ENCODE peak calls at places on chromosomes 1 and 21, in six cellular contexts. U is upper lobe of right lung, R is stomach, D is pancreas, L is IMR-90, F is tibial nerve. K is an unnamed sample. For H3K27me3, the result is how much of the 10 kb centered on the place peaks cover.

GRCh38 chr1:152906023-152906565 is 2.3 kb upstream of the IVL start:
- DNase-seq in U (no peak), R (no peak), D (peak), L (peak), F (no peak), K (no peak)

GRCh38 chr1:60891315-60891714 is 191.0 kb upstream of the NFIA start:
- DNase-seq in U (no peak), R (no peak), D (no peak), L (no peak), F (no peak), K (no peak)

GRCh38 chr1:55378582-55378981 is 163.4 kb upstream of the USP24 start:
- DNase-seq in U (peak), R (peak), D (peak), L (peak), F (no peak), K (peak)

GRCh38 chr1:214400136-214400535 is 119.2 kb downstream of the SMYD2 start:
- DNase-seq in U (no peak), R (no peak), D (no peak), L (peak), F (no peak), K (no peak)

GRCh38 chr1:35222322-35223108 is 29.6 kb upstream of the SFPQ start:
- DNase-seq in U (no peak), R (no peak), D (no peak), L (peak), F (no peak), K (no peak)

GRCh38 chr1:237672748-237673147 is 218.0 kb downstream of the ZP4 start:
- DNase-seq in U (no peak), R (no peak), D (no peak), L (no peak), F (no peak), K (no peak)

GRCh38 chr1:205191127-205191577 is 20.4 kb downstream of the DSTYK start:
- DNase-seq in U (no peak), R (no peak), D (peak), L (peak), F (no peak), K (no peak)

GRCh38 chr1:19735419-19736127 is 64.1 kb downstream of the TMCO4 start:
- DNase-seq in U (peak), R (no peak), D (peak), L (peak), F (peak), K (peak)

DNA sequence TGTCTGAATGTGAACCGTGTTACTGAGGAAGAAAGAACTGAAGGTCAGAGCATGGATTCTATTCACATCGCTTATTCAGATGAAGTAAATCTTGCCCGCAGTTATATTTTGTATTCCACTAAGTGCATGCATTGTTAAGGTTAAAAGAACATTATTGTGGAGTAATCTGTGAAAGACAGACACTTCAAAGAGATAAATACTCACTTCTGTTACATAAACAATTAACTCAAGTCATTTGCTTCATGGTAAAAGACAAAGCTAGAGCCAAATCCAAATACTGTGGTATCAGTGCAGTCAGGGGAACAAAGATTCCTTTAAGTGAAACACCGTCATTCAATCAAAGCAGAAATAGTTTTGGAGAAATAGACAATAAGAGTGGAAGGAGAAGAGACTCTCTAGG is 81.9 kb downstream of the LRRC53 start:
- DNase-seq in U (no peak), R (no peak), D (no peak), L (no peak), F (no peak), K (no peak)
- H3K27me3 ChIP-seq in U (under half), R (under half), D (under half), L (under half), F (under half), K (under half)

GRCh38 chr1:208045410-208046252 is 134.7 kb upstream of the CD34 start:
- DNase-seq in U (no peak), R (no peak), D (peak), L (no peak), F (no peak), K (no peak)
- TF ChIP-seq CTCF in U (no peak), R (no peak), D (peak), L (no peak), F (no peak), K (no peak)

DNA sequence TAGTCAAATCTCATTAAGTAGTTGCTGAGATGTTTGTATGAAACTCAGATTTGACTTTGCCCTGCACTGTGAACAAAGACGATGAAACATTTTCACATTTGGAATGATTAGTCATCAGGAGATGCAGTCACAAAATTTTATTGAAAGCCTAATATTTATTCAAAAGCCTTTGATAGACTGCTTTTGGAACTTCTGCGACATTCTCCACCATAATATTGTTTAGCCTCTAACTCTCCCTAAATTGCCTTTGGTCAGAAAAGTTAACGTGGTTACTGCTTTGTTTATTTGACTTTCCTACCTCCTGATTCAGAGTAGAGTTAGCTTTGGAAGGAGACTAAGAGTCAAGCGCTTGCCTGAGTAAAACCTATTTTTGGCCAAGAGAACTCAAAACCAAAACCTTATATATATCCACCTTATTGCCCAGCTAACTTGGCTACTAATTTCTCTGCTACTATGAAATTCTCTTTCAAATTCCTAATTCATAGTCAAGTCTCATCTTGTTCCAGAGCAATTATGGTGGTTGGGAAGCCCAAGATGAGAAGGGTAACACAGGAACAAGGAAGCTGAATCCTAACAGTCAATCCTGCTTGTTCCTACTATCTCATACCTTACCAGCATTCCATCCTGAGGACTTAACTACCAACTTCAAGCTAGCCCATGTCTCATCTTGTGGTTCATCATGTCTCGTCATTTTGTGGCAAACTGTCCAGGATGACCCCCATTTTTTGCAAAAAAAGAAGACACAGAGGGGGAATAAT is 429.6 kb downstream of the USP25 start:
- DNase-seq in U (no peak), R (no peak), D (no peak), L (peak), F (no peak), K (no peak)
- H3K4me3 ChIP-seq in U (no peak), R (no peak), D (no peak), L (no peak), F (no peak), K (no peak)

DNA sequence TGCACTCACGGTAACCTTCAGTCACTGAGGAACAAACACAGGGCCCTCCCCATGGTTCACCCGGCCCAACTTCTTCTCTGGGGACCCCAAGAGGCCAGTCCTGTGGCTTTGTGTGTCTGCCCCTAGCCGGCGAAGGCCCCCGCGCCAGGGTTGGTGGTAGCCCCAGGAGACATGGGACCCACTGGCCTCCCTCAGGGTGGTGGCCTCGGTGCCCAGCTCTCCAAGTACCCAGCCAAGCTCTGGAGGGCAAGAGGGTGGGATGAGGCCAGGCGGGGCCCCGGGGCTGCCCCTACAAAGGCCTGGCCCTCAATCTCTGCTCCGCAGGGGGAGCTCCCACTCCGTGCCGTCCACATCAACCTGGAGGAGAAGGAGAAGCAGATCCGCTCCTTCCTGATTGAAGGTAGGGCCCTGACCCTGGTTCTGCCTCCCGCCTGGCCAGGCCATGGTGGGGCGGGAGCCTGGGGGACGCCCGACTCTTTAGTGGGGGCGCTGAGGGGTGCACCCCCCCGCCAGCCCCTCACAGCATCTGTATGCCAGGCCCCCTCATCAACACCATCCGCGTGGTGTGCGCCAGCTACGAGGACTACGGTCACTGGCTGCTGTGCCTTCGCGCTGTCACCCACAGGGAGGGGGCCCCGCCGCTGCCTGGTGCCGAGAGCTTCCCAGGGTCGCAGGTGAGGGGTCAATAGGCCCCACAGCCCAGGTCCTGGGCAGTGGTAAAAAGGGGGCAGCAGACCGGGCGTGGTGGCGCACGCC is 5.6 kb downstream of the PLEKHN1 start:
- DNase-seq in U (no peak), R (no peak), D (no peak), L (no peak), F (no peak), K (no peak)
- H3K27me3 ChIP-seq in U (under half), R (under half), D (under half), L (under half), F (under half), K (under half)

GRCh38 chr1:200136384-200136783 is 108.9 kb downstream of the NR5A2 start:
- DNase-seq in U (no peak), R (no peak), D (no peak), L (no peak), F (no peak), K (no peak)

GRCh38 chr1:200134116-200134515 is 106.6 kb downstream of the NR5A2 start:
- DNase-seq in U (no peak), R (no peak), D (no peak), L (no peak), F (no peak), K (no peak)

GRCh38 chr1:200143347-200143746 is 115.8 kb downstream of the NR5A2 start:
- DNase-seq in U (no peak), R (no peak), D (no peak), L (no peak), F (no peak), K (no peak)

GRCh38 chr1:200139661-200140250 is 112.2 kb downstream of the NR5A2 start:
- DNase-seq in U (no peak), R (no peak), D (no peak), L (peak), F (no peak), K (no peak)
- TF ChIP-seq CTCF in U (peak), R (peak), D (no peak), L (peak), F (peak), K (peak)

DNA sequence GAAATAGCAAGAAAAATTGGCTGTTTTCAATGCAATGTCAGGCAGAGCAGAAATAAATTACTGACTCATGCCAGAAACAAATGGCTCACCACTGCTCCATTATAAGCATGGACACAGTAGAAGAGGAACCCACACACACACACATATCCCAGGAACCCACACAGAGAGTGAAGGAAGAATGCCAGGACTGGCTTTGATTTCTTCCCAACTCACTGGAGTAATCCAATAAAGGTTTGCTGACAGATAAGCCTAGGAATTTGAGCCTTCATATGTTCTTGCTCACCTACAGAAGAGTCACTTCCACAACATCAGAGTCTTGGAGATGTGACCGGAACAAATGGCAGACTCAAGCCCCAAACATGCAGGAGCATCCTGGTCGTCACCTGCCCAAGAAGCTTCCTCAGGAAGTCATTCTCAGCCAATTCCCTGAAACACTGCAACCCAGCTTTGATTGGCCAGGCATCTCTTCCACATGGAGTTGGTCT is 2.2 kb downstream of the SH3BP5L start:
- DNase-seq in U (no peak), R (no peak), D (peak), L (peak), F (no peak), K (no peak)
- H3K4me3 ChIP-seq in U (peak), R (peak), D (no peak), L (peak), F (no peak), K (no peak)

DNA sequence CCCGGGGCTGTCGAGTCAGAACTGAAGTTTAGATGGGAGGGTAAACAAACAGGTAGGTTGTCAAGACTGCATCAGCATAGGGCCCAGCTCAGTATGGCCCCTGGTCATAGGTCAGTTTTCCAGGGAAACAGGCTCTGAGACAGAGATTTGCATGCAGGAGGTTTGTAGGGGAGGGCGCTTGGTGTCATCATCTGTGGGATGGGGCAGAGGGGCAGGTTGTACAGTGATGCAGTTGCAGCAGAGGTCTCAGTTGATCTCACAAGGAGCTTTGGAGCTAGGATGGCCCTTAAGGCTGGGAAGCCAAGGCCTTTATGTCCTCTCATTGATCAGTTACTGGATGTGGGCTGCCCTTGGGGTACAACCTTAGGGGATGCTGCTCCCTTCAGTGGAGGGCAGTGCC is 38.5 kb upstream of the KCNA10 start:
- DNase-seq in U (no peak), R (no peak), D (no peak), L (no peak), F (no peak), K (no peak)
- H3K27me3 ChIP-seq in U (under half), R (under half), D (under half), L (under half), F (under half), K (under half)

DNA sequence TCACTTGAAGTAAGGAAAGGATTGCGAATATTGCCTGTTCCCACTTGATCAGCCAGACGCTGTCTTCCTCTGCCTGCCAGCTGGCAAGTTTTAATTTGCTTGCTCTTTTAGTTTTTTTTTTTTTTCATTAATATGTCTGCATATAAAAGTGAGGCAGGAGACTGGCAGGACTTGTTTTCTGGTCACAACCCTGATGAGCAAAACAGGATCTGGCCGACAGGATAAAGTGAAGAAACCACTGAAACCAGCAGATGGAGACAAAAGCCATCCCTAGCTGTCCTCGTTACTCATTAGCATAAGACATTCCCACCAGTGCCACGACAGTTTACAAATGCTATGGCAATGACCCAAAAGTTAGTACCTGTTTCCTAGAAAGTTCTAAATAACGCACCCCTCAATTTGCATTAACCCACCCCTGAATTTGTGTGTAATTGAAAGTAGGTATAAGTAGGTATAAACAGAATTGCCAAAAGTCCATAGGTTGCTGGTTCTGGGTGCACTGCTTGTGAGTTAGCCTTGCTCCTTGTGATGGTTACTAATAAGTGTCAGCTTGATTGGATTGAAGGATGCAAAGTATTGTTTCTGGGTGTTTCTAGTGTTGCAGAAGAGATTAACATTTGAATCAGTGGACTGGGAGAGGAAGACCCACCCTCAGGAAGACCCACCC is 60.8 kb downstream of the ZNF684 start:
- DNase-seq in U (no peak), R (no peak), D (no peak), L (peak), F (no peak), K (no peak)
- TF ChIP-seq CTCF in U (peak), R (no peak), D (no peak), L (peak), F (peak), K (no peak)

GRCh38 chr1:33008051-33008914 is 28.4 kb downstream of the AK2 start:
- DNase-seq in U (no peak), R (peak), D (peak), L (no peak), F (no peak), K (no peak)
- H3K4me3 ChIP-seq in U (no peak), R (no peak), D (no peak), L (no peak), F (no peak), K (no peak)

GRCh38 chr1:94709891-94710581 is 110.1 kb upstream of the SLC44A3 start:
- DNase-seq in U (no peak), R (no peak), D (no peak), L (peak), F (no peak), K (no peak)

GRCh38 chr1:94707321-94708298 is 112.5 kb upstream of the SLC44A3 start:
- DNase-seq in U (no peak), R (no peak), D (no peak), L (peak), F (no peak), K (peak)

GRCh38 chr1:94705755-94706154 is 114.4 kb upstream of the SLC44A3 start:
- DNase-seq in U (no peak), R (no peak), D (no peak), L (no peak), F (no peak), K (no peak)

GRCh38 chr1:94708299-94708685 is 111.9 kb upstream of the SLC44A3 start:
- DNase-seq in U (no peak), R (no peak), D (no peak), L (no peak), F (no peak), K (no peak)

DNA sequence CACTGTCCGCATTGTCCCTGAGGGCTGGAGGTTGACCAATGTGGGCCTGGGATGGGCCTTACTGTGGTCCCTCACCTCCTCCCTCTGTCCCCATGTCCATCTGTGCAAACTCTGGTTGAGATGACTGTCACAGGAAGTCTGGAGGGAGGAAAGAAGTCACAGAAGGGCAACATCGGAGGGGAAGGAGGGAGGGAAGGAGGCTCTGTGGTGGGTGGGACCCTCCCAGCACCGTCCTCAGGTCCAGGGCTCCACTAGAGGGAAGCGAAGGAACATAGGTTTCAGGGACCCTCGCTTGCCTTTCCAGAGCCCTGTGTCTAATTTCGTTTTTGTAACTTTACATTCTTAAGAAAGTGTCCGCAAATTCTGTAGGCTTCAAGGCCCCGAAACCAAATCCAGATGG is 111.3 kb upstream of the SLC44A3 start:
- DNase-seq in U (no peak), R (no peak), D (no peak), L (no peak), F (no peak), K (no peak)
- H3K27me3 ChIP-seq in U (under half), R (under half), D (under half), L (under half), F (under half), K (under half)

K was measured in right atrium auricular region.